ENCODE peak calls at places on chromosomes 12 and 14, in six cellular contexts. One of them, this sample, is unnamed. For H3K9me3 and H3K4me1, the result is how much of the 10 kb centered on the place peaks cover.

GRCh38 chr12:67541625-67541991 is 106.9 kb upstream of the DYRK2 start:
- DNase-seq in heart right ventricle: no peak
- DNase-seq in RWPE2: no peak
- DNase-seq in CD8-positive, alpha-beta T cell: no peak
- DNase-seq in SJCRH30: peak
- DNase-seq in upper lobe of right lung: no peak
- DNase-seq in this sample: no peak

GRCh38 chr14:59221558-59221957 is 33.1 kb downstream of the DAAM1 start:
- DNase-seq in RWPE2: no peak
- DNase-seq in CD8-positive, alpha-beta T cell: no peak
- DNase-seq in upper lobe of right lung: no peak
- DNase-seq in SJCRH30: no peak
- DNase-seq in heart right ventricle: no peak
- DNase-seq in this sample: no peak

GRCh38 chr12:18496156-18496555 is 234.8 kb downstream of the PIK3C2G start:
- DNase-seq in CD8-positive, alpha-beta T cell: no peak
- DNase-seq in heart right ventricle: no peak
- DNase-seq in upper lobe of right lung: no peak
- DNase-seq in RWPE2: no peak
- DNase-seq in SJCRH30: no peak
- DNase-seq in this sample: no peak

GRCh38 chr12:52912711-52913423 is 8.0 kb upstream of the KRT8 start:
- DNase-seq in upper lobe of right lung: no peak
- DNase-seq in heart right ventricle: no peak
- DNase-seq in CD8-positive, alpha-beta T cell: no peak
- DNase-seq in SJCRH30: no peak
- DNase-seq in RWPE2: no peak
- DNase-seq in this sample: peak

GRCh38 chr12:60201891-60202290 is 606.1 kb downstream of the SLC16A7 start:
- DNase-seq in heart right ventricle: no peak
- DNase-seq in CD8-positive, alpha-beta T cell: no peak
- DNase-seq in RWPE2: no peak
- DNase-seq in upper lobe of right lung: no peak
- DNase-seq in SJCRH30: no peak
- DNase-seq in this sample: no peak

GRCh38 chr14:94342334-94342934 is 19.3 kb upstream of the SERPINA6 start:
- DNase-seq in upper lobe of right lung: peak
- DNase-seq in SJCRH30: peak
- DNase-seq in CD8-positive, alpha-beta T cell: no peak
- DNase-seq in heart right ventricle: peak
- DNase-seq in RWPE2: peak
- DNase-seq in this sample: peak

GRCh38 chr12:45273717-45274271 is 57.9 kb downstream of the ANO6 start:
- DNase-seq in SJCRH30: no peak
- DNase-seq in upper lobe of right lung: no peak
- DNase-seq in CD8-positive, alpha-beta T cell: no peak
- DNase-seq in heart right ventricle: no peak
- DNase-seq in RWPE2: peak
- DNase-seq in this sample: no peak

GRCh38 chr12:9724023-9724422 is 8.9 kb downstream of the CLECL1 start:
- DNase-seq in SJCRH30: no peak
- DNase-seq in RWPE2: no peak
- DNase-seq in CD8-positive, alpha-beta T cell: no peak
- DNase-seq in upper lobe of right lung: no peak
- DNase-seq in heart right ventricle: no peak
- DNase-seq in this sample: no peak

GRCh38 chr12:76316468-76316867 is 31.7 kb downstream of the BBS10 start:
- DNase-seq in upper lobe of right lung: no peak
- DNase-seq in heart right ventricle: no peak
- DNase-seq in SJCRH30: no peak
- DNase-seq in CD8-positive, alpha-beta T cell: no peak
- DNase-seq in RWPE2: no peak
- DNase-seq in this sample: no peak

GRCh38 chr14:99930420-99931274 is 134.6 kb upstream of the EVL start:
- DNase-seq in CD8-positive, alpha-beta T cell: no peak
- DNase-seq in upper lobe of right lung: no peak
- DNase-seq in RWPE2: no peak
- DNase-seq in SJCRH30: no peak
- DNase-seq in heart right ventricle: no peak
- DNase-seq in this sample: no peak

GRCh38 chr12:115599251-115599811 is 678.2 kb downstream of the MED13L start:
- DNase-seq in upper lobe of right lung: no peak
- DNase-seq in RWPE2: no peak
- DNase-seq in heart right ventricle: peak
- DNase-seq in SJCRH30: no peak
- DNase-seq in CD8-positive, alpha-beta T cell: no peak
- DNase-seq in this sample: peak

GRCh38 chr14:27372771-27373170 is 774.9 kb upstream of the NOVA1 start:
- DNase-seq in heart right ventricle: no peak
- DNase-seq in SJCRH30: no peak
- DNase-seq in CD8-positive, alpha-beta T cell: no peak
- DNase-seq in RWPE2: no peak
- DNase-seq in upper lobe of right lung: no peak
- DNase-seq in this sample: no peak

GRCh38 chr12:112833939-112834338 is 42.4 kb downstream of the RPH3A start:
- DNase-seq in CD8-positive, alpha-beta T cell: no peak
- DNase-seq in RWPE2: no peak
- DNase-seq in upper lobe of right lung: no peak
- DNase-seq in heart right ventricle: no peak
- DNase-seq in SJCRH30: no peak
- DNase-seq in this sample: no peak

GRCh38 chr12:107395817-107396216 is 289.8 kb upstream of the PWP1 start:
- DNase-seq in CD8-positive, alpha-beta T cell: no peak
- DNase-seq in heart right ventricle: no peak
- DNase-seq in SJCRH30: no peak
- DNase-seq in upper lobe of right lung: no peak
- DNase-seq in RWPE2: no peak
- DNase-seq in this sample: no peak

GRCh38 chr12:50542448-50542847 is 37.7 kb downstream of the DIP2B start:
- DNase-seq in CD8-positive, alpha-beta T cell: no peak
- DNase-seq in upper lobe of right lung: no peak
- DNase-seq in SJCRH30: peak
- DNase-seq in RWPE2: no peak
- DNase-seq in heart right ventricle: no peak
- DNase-seq in this sample: no peak

GRCh38 chr12:96811083-96811482 is 96.0 kb upstream of the NEDD1 start:
- DNase-seq in upper lobe of right lung: no peak
- DNase-seq in heart right ventricle: no peak
- DNase-seq in SJCRH30: no peak
- DNase-seq in RWPE2: no peak
- DNase-seq in CD8-positive, alpha-beta T cell: no peak
- DNase-seq in this sample: no peak

GRCh38 chr12:88615490-88615889 is 35.2 kb upstream of the KITLG start:
- DNase-seq in SJCRH30: no peak
- DNase-seq in upper lobe of right lung: no peak
- DNase-seq in heart right ventricle: no peak
- DNase-seq in CD8-positive, alpha-beta T cell: no peak
- DNase-seq in RWPE2: no peak
- DNase-seq in this sample: no peak

GRCh38 chr12:124687695-124688301 is 120.4 kb upstream of the NCOR2 start:
- DNase-seq in CD8-positive, alpha-beta T cell: peak
- DNase-seq in RWPE2: no peak
- DNase-seq in heart right ventricle: peak
- DNase-seq in upper lobe of right lung: no peak
- DNase-seq in SJCRH30: peak
- DNase-seq in this sample: no peak

GRCh38 chr12:115771065-115771464 is 506.4 kb downstream of the MED13L start:
- DNase-seq in CD8-positive, alpha-beta T cell: no peak
- DNase-seq in RWPE2: no peak
- DNase-seq in heart right ventricle: peak
- DNase-seq in SJCRH30: no peak
- DNase-seq in upper lobe of right lung: no peak
- DNase-seq in this sample: no peak

GRCh38 chr14:105877645-105878044 is 351.3 kb downstream of the TMEM121 start:
- DNase-seq in CD8-positive, alpha-beta T cell: no peak
- DNase-seq in RWPE2: peak
- DNase-seq in SJCRH30: no peak
- DNase-seq in upper lobe of right lung: no peak
- DNase-seq in heart right ventricle: no peak
- DNase-seq in this sample: no peak

GRCh38 chr14:105876829-105877228 is 350.4 kb downstream of the TMEM121 start:
- DNase-seq in heart right ventricle: no peak
- DNase-seq in SJCRH30: no peak
- DNase-seq in CD8-positive, alpha-beta T cell: no peak
- DNase-seq in RWPE2: peak
- DNase-seq in upper lobe of right lung: no peak
- DNase-seq in this sample: peak

GRCh38 chr14:105871590-105871989 is 345.2 kb downstream of the TMEM121 start:
- DNase-seq in RWPE2: no peak
- DNase-seq in upper lobe of right lung: no peak
- DNase-seq in heart right ventricle: no peak
- DNase-seq in SJCRH30: no peak
- DNase-seq in CD8-positive, alpha-beta T cell: no peak
- DNase-seq in this sample: no peak

GRCh38 chr14:105876158-105876557 is 349.8 kb downstream of the TMEM121 start:
- DNase-seq in upper lobe of right lung: no peak
- DNase-seq in heart right ventricle: no peak
- DNase-seq in SJCRH30: no peak
- DNase-seq in RWPE2: no peak
- DNase-seq in CD8-positive, alpha-beta T cell: no peak
- DNase-seq in this sample: no peak

GRCh38 chr14:105873870-105874512 is 347.6 kb downstream of the TMEM121 start:
- DNase-seq in CD8-positive, alpha-beta T cell: no peak
- DNase-seq in upper lobe of right lung: no peak
- DNase-seq in heart right ventricle: no peak
- DNase-seq in RWPE2: no peak
- DNase-seq in SJCRH30: no peak
- DNase-seq in this sample: no peak
- H3K9me3 ChIP-seq in CD8-positive, alpha-beta T cell: under half
- H3K9me3 ChIP-seq in upper lobe of right lung: under half
- H3K9me3 ChIP-seq in heart right ventricle: under half
- H3K9me3 ChIP-seq in RWPE2: under half
- H3K9me3 ChIP-seq in SJCRH30: under half
- H3K9me3 ChIP-seq in this sample: under half

GRCh38 chr14:53927171-53927570 is 29.5 kb downstream of the BMP4 start:
- DNase-seq in heart right ventricle: no peak
- DNase-seq in upper lobe of right lung: no peak
- DNase-seq in RWPE2: no peak
- DNase-seq in CD8-positive, alpha-beta T cell: no peak
- DNase-seq in SJCRH30: no peak
- DNase-seq in this sample: no peak

GRCh38 chr14:53934778-53935414 is 21.7 kb downstream of the BMP4 start:
- DNase-seq in RWPE2: no peak
- DNase-seq in SJCRH30: no peak
- DNase-seq in upper lobe of right lung: no peak
- DNase-seq in CD8-positive, alpha-beta T cell: no peak
- DNase-seq in heart right ventricle: no peak
- DNase-seq in this sample: no peak

GRCh38 chr14:53932966-53933365 is 23.7 kb downstream of the BMP4 start:
- DNase-seq in CD8-positive, alpha-beta T cell: no peak
- DNase-seq in heart right ventricle: no peak
- DNase-seq in RWPE2: no peak
- DNase-seq in SJCRH30: no peak
- DNase-seq in upper lobe of right lung: no peak
- DNase-seq in this sample: no peak

GRCh38 chr14:53925201-53925766 is 31.3 kb downstream of the BMP4 start:
- DNase-seq in CD8-positive, alpha-beta T cell: no peak
- DNase-seq in RWPE2: no peak
- DNase-seq in upper lobe of right lung: no peak
- DNase-seq in SJCRH30: no peak
- DNase-seq in heart right ventricle: no peak
- DNase-seq in this sample: no peak

DNA sequence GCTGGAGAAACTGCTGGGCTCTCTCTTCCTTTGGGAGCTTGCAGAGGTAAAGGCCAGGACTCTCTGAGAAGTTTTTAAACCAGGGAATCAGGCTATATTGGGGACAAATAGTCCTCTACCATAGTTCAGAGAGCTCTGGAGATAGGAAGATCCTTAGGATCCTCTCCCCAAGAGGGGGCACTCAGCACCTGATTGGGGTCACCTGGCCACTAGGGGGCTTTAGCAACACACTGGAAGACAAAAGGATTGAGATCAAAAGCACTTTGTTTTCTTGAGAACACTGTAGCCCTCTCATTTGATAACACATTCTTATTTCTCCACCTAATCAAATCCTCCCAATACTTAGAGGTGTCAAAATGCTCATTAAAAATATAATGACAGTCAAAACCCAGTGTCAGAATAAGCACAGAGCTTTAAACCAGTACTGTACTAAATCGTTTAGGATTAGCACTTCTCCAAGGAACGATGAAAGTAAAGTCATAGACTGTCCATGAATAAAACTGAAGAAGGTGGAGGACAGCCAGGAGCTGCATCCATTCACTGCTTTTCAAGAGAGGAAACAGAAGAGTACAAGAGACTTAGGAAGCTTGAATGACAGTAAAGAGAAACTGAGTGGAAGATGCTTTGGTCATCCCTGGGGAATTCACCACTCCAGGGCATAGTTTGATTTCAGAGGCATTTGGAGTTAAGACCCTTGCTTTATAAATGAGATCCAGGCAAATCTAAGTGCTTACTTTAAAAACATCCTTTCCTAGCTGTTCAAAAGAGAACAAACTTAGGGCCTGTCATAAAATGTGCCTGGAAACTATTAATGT is 26.5 kb downstream of the BMP4 start:
- DNase-seq in upper lobe of right lung: no peak
- DNase-seq in CD8-positive, alpha-beta T cell: no peak
- DNase-seq in RWPE2: no peak
- DNase-seq in heart right ventricle: no peak
- DNase-seq in SJCRH30: no peak
- DNase-seq in this sample: peak
- H3K4me1 ChIP-seq in upper lobe of right lung: under half
- H3K4me1 ChIP-seq in CD8-positive, alpha-beta T cell: under half
- H3K4me1 ChIP-seq in RWPE2: under half
- H3K4me1 ChIP-seq in heart right ventricle: under half
- H3K4me1 ChIP-seq in SJCRH30: under half
- H3K4me1 ChIP-seq in this sample: under half

GRCh38 chr12:130819248-130819576 is 19.8 kb downstream of the STX2 start:
- DNase-seq in SJCRH30: no peak
- DNase-seq in CD8-positive, alpha-beta T cell: no peak
- DNase-seq in heart right ventricle: no peak
- DNase-seq in RWPE2: no peak
- DNase-seq in upper lobe of right lung: no peak
- DNase-seq in this sample: no peak
- H3K4me3 ChIP-seq in SJCRH30: no peak
- H3K4me3 ChIP-seq in CD8-positive, alpha-beta T cell: no peak
- H3K4me3 ChIP-seq in heart right ventricle: peak
- H3K4me3 ChIP-seq in RWPE2: no peak
- H3K4me3 ChIP-seq in upper lobe of right lung: peak
- H3K4me3 ChIP-seq in this sample: no peak

DNA sequence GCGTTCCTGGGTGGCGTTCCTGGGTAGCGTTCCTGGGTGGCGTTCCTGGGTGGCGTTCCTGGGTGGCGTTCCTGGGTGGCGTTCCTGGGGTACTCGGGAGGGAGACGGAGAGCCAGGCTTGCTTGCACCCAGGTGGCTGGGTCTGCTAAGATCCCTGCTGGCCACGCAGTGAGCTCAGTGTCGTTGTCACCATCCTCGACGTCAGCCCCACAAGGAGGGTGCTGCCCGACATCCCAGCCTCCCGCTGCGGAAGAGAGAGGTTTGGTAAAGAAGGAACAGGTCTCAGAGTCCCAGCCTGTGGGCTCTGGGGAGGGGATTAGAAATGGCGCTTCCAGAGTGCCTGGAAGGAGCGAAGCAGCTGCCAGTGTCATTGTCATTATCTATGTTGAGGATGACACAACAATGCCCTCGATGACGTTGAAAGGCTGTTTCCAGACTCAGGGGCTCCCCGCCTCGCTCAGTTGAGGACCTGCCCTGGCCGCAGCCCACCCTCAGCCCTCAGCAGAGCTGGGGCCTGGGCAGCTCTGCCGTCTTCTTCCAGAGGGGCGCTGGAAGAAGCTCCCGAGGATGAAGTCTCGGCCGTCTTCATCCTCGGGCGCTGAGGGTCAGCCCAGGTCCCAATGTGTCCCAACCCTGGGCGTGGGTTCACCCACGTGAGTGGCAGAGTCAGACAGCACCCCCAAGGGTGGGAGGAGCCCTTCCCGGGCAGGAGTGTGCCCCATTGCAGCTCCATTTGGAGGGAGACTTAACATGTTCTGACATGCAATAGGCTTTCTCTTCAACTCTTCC is 328.8 kb downstream of the ADGRD1 start:
- DNase-seq in RWPE2: peak
- DNase-seq in SJCRH30: no peak
- DNase-seq in CD8-positive, alpha-beta T cell: no peak
- DNase-seq in upper lobe of right lung: peak
- DNase-seq in heart right ventricle: no peak
- DNase-seq in this sample: no peak
- H3K9me3 ChIP-seq in RWPE2: under half
- H3K9me3 ChIP-seq in SJCRH30: under half
- H3K9me3 ChIP-seq in CD8-positive, alpha-beta T cell: under half
- H3K9me3 ChIP-seq in upper lobe of right lung: under half
- H3K9me3 ChIP-seq in heart right ventricle: under half
- H3K9me3 ChIP-seq in this sample: under half

This sample was measured in transverse colon.